ENCODE peak calls at places on chromosomes 12 and 14, in ten cellular contexts. W is astrocyte of the spinal cord; H is tibial artery; I is CD4-positive, alpha-beta memory T cell; P is WERI-Rb-1; L is PC-3; Y is stomach; X is left ventricle myocardium inferior; Z is testis; V is naive thymus-derived CD4-positive, alpha-beta T cell. E is an unnamed sample.

GRCh38 chr14:103207038-103207403 is 83.8 kb downstream of the TNFAIP2 start:
- DNase-seq in Y (peak; percentile 51), I (no peak), X (peak; percentile 91), V (no peak), P (no peak), W (no peak), Z (peak; percentile 93), H (peak; percentile 91), L (no peak), E (no peak)

GRCh38 chr14:99612737-99613330 is 8.8 kb upstream of the CCDC85C start:
- DNase-seq in Z (no peak), X (no peak), Y (no peak), P (no peak), V (no peak), H (no peak), L (no peak), I (no peak), W (peak; percentile 55), E (no peak)

GRCh38 chr14:33287204-33287603 is 348.5 kb downstream of the NPAS3 start:
- DNase-seq in P (peak; percentile 52), Z (no peak), V (no peak), Y (no peak), I (no peak), X (no peak), H (no peak), W (no peak), L (peak; percentile 34), E (no peak)

GRCh38 chr12:98595152-98595988 is 1.9 kb downstream of the SLC25A3 start:
- DNase-seq in I (no peak), V (no peak), L (peak; percentile 70), W (peak; percentile 80), Z (no peak), P (no peak), H (no peak), Y (no peak), X (no peak), E (no peak)

GRCh38 chr14:99412122-99413061 is 68.3 kb downstream of the SETD3 start:
- DNase-seq in L (no peak), Z (no peak), P (no peak), X (no peak), W (peak; percentile 66), H (no peak), I (no peak), Y (no peak), V (no peak), E (no peak)

GRCh38 chr14:38705220-38705619 is 397.8 kb downstream of the SEC23A start:
- DNase-seq in I (no peak), P (no peak), V (no peak), L (no peak), H (no peak), X (no peak), Z (no peak), W (no peak), Y (no peak), E (no peak)

GRCh38 chr12:88615490-88615889 is 35.2 kb upstream of the KITLG start:
- DNase-seq in W (no peak), H (no peak), Y (no peak), L (no peak), I (no peak), Z (no peak), X (no peak), P (no peak), V (no peak), E (no peak)

GRCh38 chr12:119803391-119803791 is 73.7 kb downstream of the CIT start:
- DNase-seq in I (no peak), L (no peak), Z (peak; percentile 20), H (peak; percentile 22), V (no peak), P (no peak), Y (no peak), X (no peak), W (peak; percentile 73), E (no peak)

GRCh38 chr12:58169826-58170225 is 228.5 kb downstream of the ATP23 start:
- DNase-seq in L (no peak), V (no peak), X (no peak), W (no peak), P (no peak), Z (no peak), H (no peak), Y (no peak), I (no peak), E (no peak)

GRCh38 chr14:103449762-103450161 is 64.5 kb downstream of the MARK3 start:
- DNase-seq in X (no peak), Z (no peak), I (no peak), L (no peak), W (no peak), P (no peak), V (no peak), H (no peak), Y (no peak), E (no peak)

GRCh38 chr12:124517260-124518050 is 50.0 kb downstream of the NCOR2 start:
- DNase-seq in Z (peak; percentile 79), H (peak; percentile 80), I (no peak), W (peak; percentile 52), Y (peak; percentile 92), V (no peak), X (peak; percentile 81), P (no peak), L (peak; percentile 67), E (no peak)

GRCh38 chr12:54129028-54129903 is 59.5 kb downstream of the SMUG1 start:
- DNase-seq in X (no peak), Z (no peak), W (no peak), P (no peak), Y (no peak), H (no peak), I (no peak), V (no peak), L (no peak), E (no peak)
- H3K4me3 ChIP-seq in X (no peak overlapping the region), Z (no peak overlapping the region), W (no peak overlapping the region), P (no peak overlapping the region), Y (peak overlapping the region; percentile 79), H (no peak overlapping the region), I (no peak overlapping the region), V (no peak overlapping the region), L (no peak overlapping the region), E (no peak overlapping the region)

DNA sequence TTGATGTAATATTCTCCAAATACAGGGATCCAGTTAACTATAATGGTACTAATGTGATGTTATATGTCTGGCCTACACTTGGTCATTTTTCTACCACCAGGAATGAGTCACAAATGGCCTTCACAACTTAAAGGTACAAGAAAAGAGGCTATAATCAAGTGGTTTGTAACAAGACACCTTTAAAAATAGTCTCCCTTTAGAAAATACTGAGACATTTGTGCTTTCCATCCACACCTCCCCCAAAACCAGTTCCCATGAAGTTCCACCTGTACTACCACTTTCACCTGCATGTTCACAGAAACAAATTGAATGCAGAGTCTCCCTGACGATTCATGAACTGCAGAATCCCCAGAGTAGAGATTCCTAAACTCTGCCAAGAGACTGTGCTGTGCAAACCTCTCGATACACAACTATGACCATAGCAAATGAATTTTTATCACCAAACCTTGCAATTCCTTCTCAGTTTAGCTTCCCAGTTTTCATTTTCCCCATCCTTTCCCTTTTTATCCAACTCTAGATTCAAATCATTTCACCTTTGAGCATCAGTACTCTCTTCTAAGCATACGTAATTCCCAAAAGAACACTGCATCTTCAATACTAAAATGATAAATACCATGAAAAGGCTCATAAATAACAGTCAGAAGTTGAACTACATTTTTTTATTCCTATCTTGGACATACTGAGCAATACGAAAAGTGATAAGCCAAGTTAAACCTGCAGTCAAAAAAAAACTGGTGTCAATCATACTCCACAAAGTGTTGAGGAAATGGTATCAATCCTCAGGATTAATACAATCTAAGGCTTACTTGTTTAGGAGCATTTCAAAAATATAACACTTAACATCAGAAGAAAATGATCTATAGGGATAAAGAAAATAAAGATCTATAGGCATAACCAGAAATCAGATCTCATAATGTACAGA is 5.8 kb downstream of the BTG1 start:
- DNase-seq in X (no peak), I (no peak), P (no peak), W (peak; percentile 64), H (no peak), L (peak; percentile 84), Z (no peak), Y (no peak), V (no peak), E (peak; percentile 63)
- H3K4me3 ChIP-seq in X (peak overlapping the region; percentile 97), I (peak overlapping the region; percentile 83), P (peak overlapping the region; percentile 93), W (peak overlapping the region; percentile 94), H (peak overlapping the region; percentile 97), L (peak overlapping the region; percentile 87), Z (peak overlapping the region; percentile 99), Y (peak overlapping the region; percentile 97), V (peak overlapping the region; percentile 98), E (peak overlapping the region; percentile 97)

GRCh38 chr12:9932270-9932669 is at the start of gene CLEC2A:
- DNase-seq in Y (no peak), W (no peak), L (no peak), Z (no peak), X (no peak), V (no peak), P (no peak), H (no peak), I (no peak), E (no peak)
- H3K4me3 ChIP-seq in Y (no peak within 1 kb of the TSS), W (no peak within 1 kb of the TSS), L (no peak within 1 kb of the TSS), Z (no peak within 1 kb of the TSS), X (no peak within 1 kb of the TSS), V (no peak within 1 kb of the TSS), P (no peak within 1 kb of the TSS), H (no peak within 1 kb of the TSS), I (no peak within 1 kb of the TSS), E (no peak within 1 kb of the TSS)

GRCh38 chr12:108856428-108857157 is 790 bp downstream of the SSH1 start:
- DNase-seq in W (peak; percentile 69), H (peak; percentile 77), Z (peak; percentile 69), X (peak; percentile 83), L (peak; percentile 72), V (peak; percentile 53), P (no peak), Y (peak; percentile 83), I (peak; percentile 59), E (peak; percentile 59)

GRCh38 chr12:108857158-108857407 is 300 bp downstream of the SSH1 start:
- DNase-seq in Z (no peak), W (no peak), V (no peak), Y (no peak), L (no peak), I (no peak), X (no peak), P (no peak), H (peak; percentile 29), E (no peak)

GRCh38 chr12:108860443-108860842 is 3.1 kb upstream of the SSH1 start:
- DNase-seq in L (no peak), Z (no peak), Y (no peak), V (no peak), X (no peak), I (no peak), W (no peak), P (no peak), H (no peak), E (peak; percentile 36)

GRCh38 chr12:108859923-108860291 is 2.5 kb upstream of the SSH1 start:
- DNase-seq in Z (no peak), H (no peak), W (no peak), X (no peak), Y (no peak), L (no peak), P (no peak), V (no peak), I (no peak), E (no peak)

DNA sequence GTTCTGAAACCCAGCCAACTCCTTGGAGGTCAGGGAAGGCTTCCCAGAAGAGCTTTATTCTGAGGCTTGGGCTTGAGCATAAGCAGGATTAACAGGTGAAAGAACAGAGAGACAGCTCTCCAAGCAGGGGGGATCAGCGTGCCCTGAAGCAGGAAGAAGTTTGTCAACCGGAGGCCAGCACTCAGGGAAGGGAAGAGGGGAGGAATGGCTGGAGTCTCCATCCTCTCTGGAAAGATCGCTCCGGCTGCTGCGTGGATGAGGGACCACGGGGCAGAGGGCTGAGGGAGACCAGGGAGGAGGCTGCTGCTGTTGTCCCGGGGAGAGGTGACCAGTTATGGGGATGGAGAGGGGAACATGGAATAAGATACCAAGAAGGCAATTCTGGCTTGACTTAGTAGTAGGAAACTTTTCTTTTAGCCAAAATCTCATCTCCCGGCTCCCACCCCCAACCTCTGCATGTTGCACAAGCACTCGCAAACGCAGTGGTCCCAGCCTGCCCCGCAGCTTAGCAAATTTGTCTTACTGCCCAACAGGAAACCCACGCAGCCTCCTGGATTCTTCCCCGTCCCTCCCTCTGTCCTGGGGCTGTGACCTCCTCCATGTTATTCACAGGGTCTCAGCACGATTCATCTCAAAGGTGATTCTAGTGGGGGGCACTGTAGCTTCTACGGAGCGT is 1.2 kb upstream of the SSH1 start:
- DNase-seq in L (no peak), I (no peak), X (no peak), W (no peak), H (no peak), Z (no peak), Y (no peak), P (peak; percentile 65), V (peak; percentile 13), E (no peak)
- H3K4me3 ChIP-seq in L (peak overlapping the region; percentile 63), I (peak overlapping the region; percentile 66), X (peak overlapping the region; percentile 84), W (peak overlapping the region; percentile 39), H (peak overlapping the region; percentile 86), Z (peak overlapping the region; percentile 60), Y (peak overlapping the region; percentile 73), P (peak overlapping the region; percentile 42), V (peak overlapping the region; percentile 72), E (peak overlapping the region; percentile 70)